ENCODE peak calls at places on chromosomes 5 and 9, in six cellular contexts. B, V, C, T, M and O are unnamed samples.

GRCh38 chr5:135264451-135265445 is 134.3 kb downstream of the MACROH2A1 start:
- DNase-seq in M (no peak), T (no peak), V (no peak), B (no peak), C (no peak), O (no peak)

GRCh38 chr5:176355400-176356178 is 6.0 kb downstream of the KIAA1191 start:
- DNase-seq in T (no peak), V (no peak), C (no peak), B (peak), M (no peak), O (no peak)

GRCh38 chr9:137485343-137486140 is 26.4 kb upstream of the NSMF start:
- DNase-seq in T (no peak), M (no peak), V (no peak), C (no peak), B (no peak), O (no peak)

GRCh38 chr9:72203205-72203803 is 54.1 kb downstream of the GDA start:
- DNase-seq in C (no peak), B (peak), T (peak), M (no peak), V (no peak), O (peak)

GRCh38 chr9:125932012-125932411 is 184.8 kb downstream of the PBX3 start:
- DNase-seq in B (no peak), V (no peak), T (peak), M (peak), C (no peak), O (peak)

GRCh38 chr9:77832647-77833046 is 184.5 kb upstream of the GNA14 start:
- DNase-seq in V (peak), B (no peak), T (no peak), C (no peak), M (no peak), O (no peak)

GRCh38 chr5:139492700-139493192 is 10.2 kb upstream of the STING1 start:
- DNase-seq in T (peak), B (no peak), C (no peak), V (peak), M (no peak), O (peak)

GRCh38 chr9:122217640-122218039 is 11.1 kb downstream of the LHX6 start:
- DNase-seq in V (no peak), B (no peak), C (no peak), T (no peak), M (no peak), O (no peak)

GRCh38 chr9:110015759-110016158 is 192.2 kb downstream of the C9orf152 start:
- DNase-seq in B (no peak), T (peak), V (no peak), C (no peak), M (peak), O (peak)

GRCh38 chr5:153629496-153629895 is 139.0 kb downstream of the GRIA1 start:
- DNase-seq in C (no peak), T (no peak), M (no peak), V (no peak), B (no peak), O (peak)

GRCh38 chr9:28651050-28651722 is 1077.9 kb upstream of the C9orf72 start:
- DNase-seq in B (no peak), C (no peak), V (no peak), T (no peak), M (no peak), O (no peak)

GRCh38 chr5:158807-159447 is 32.4 kb upstream of the LRRC14B start:
- DNase-seq in B (no peak), V (no peak), M (no peak), T (no peak), C (no peak), O (no peak)

GRCh38 chr5:143721960-143722359 is 90.0 kb upstream of the HMHB1 start:
- DNase-seq in B (no peak), T (no peak), V (no peak), C (no peak), M (no peak), O (no peak)

GRCh38 chr9:35996358-35996970 is 38.5 kb upstream of the OR2S2 start:
- DNase-seq in T (peak), V (peak), M (no peak), B (no peak), C (no peak), O (peak)

GRCh38 chr5:113330533-113331200 is 104.1 kb downstream of the TSSK1B start:
- DNase-seq in T (peak), C (no peak), M (no peak), B (no peak), V (peak), O (peak)

GRCh38 chr5:112013660-112014059 is 256.7 kb upstream of the NREP start:
- DNase-seq in T (no peak), V (no peak), M (no peak), B (no peak), C (no peak), O (no peak)

GRCh38 chr9:113299800-113300292 is 3.3 kb downstream of the RNF183 start:
- DNase-seq in T (no peak), B (peak), M (no peak), V (no peak), C (no peak), O (peak)

GRCh38 chr9:13139641-13140171 is 139.8 kb downstream of the MPDZ start:
- DNase-seq in T (peak), B (no peak), M (no peak), C (no peak), V (no peak), O (peak)

GRCh38 chr5:79923431-79923830 is 67.6 kb downstream of the MTX3 start:
- DNase-seq in B (no peak), M (no peak), V (no peak), C (no peak), T (no peak), O (no peak)

GRCh38 chr9:89179920-89180667 is 1.5 kb upstream of the SHC3 start:
- DNase-seq in C (peak), V (peak), M (peak), T (peak), B (peak), O (peak)

GRCh38 chr5:129448654-129449053 is 11.4 kb upstream of the ADAMTS19 start:
- DNase-seq in C (no peak), M (no peak), T (no peak), B (no peak), V (no peak), O (no peak)

GRCh38 chr5:56327810-56328209 is 94.7 kb upstream of the ANKRD55 start:
- DNase-seq in B (no peak), C (no peak), T (no peak), M (no peak), V (no peak), O (no peak)

GRCh38 chr5:122701640-122702523 is 73.0 kb upstream of the SNX2 start:
- DNase-seq in B (no peak), M (no peak), T (no peak), C (no peak), V (no peak), O (no peak)

GRCh38 chr9:13552606-13553215 is 273.2 kb upstream of the MPDZ start:
- DNase-seq in V (no peak), M (no peak), T (no peak), C (no peak), B (no peak), O (no peak)

GRCh38 chr5:163789870-163790269 is 284.5 kb downstream of the MAT2B start:
- DNase-seq in M (no peak), V (no peak), B (no peak), C (no peak), T (no peak), O (peak)

GRCh38 chr9:23322392-23322791 is 503.6 kb downstream of the ELAVL2 start:
- DNase-seq in T (no peak), C (no peak), M (no peak), B (no peak), V (no peak), O (peak)

GRCh38 chr5:43572357-43572756 is 15.5 kb upstream of the PAIP1 start:
- DNase-seq in B (no peak), V (no peak), T (no peak), M (no peak), C (no peak), O (peak)

GRCh38 chr5:66231508-66231907 is 87.4 kb downstream of the SREK1 start:
- DNase-seq in T (no peak), B (no peak), C (no peak), M (no peak), V (no peak), O (no peak)

GRCh38 chr9:129407905-129408452 is 212.9 kb downstream of the C9orf50 start:
- DNase-seq in V (peak), B (no peak), M (no peak), C (no peak), T (no peak), O (no peak)

DNA sequence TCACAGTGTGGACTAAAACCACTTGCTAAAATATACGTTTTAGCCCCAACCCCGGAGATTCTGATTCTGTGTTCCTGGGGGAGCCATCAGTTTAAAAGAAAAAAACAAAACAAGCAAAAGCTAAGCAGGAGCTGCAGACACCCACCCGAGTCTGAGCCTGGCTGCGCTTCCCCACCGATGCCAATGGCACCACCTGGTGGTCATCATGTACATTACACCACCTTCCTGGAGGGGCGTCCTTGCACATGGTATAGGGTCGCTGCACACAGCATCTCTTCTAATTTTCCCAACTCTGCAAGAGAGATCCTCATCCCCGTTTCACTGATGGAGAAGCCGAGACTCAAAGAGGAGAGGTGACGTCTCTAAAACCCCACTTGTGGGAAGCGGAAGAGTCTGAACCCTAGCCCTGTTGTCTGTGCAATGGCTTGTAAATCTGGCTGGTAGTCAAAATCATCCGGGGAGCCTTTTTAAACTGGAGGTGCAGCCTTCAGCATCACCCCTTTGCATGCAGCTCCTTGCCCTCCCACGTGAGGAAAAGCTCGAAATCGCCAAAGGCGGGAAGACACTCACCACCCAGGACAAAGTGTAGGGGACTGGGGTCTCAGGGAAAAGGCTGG is 23.1 kb upstream of the CNOT6 start:
- DNase-seq in B (peak), V (no peak), M (peak), C (no peak), T (no peak), O (peak)
- TF ChIP-seq CTCF in B (peak), V (peak), M (peak), C (peak), T (peak), O (peak)

DNA sequence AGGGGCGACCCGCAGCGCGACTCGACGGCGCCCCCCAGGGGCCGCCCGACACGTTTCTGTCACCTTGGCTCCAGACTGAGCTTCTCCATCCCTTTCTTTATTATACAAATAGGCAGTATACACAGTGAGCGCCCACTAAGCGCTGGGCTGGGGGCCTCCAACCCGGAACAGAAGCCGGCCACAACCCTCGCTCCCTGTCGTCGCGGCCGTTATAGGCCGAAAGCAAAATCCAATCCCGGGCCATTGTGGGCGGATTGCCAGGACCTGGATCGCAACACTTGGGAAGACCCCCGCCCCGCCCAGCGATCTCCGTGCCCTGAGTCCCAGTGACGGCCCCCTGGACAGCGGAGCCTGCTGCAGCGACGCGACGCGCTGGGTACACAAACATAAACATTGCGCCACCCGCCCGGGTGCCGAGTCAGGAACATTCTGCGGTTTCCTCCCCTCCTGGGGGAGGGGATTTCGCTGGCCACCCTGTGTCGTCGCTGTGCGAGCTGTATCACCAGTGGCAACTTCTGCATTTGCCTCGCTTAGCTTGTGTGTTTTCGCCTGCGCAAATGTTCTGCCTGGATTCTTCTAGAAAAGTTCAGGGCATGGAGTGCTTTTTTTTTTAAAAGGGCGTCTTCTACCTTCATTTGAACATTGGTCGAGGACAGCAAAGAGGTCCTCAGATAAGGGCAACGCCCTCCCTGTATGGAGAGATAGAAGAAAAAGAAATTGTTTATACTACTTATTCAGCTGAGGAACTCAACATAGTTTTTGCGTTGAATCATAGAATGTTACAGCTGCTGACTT is 1.3 kb upstream of the DUSP1 start:
- DNase-seq in M (peak), B (peak), C (peak), V (peak), T (peak), O (peak)
- H3K4me3 ChIP-seq in M (peak), B (peak), C (peak), V (peak), T (peak), O (peak)

DNA sequence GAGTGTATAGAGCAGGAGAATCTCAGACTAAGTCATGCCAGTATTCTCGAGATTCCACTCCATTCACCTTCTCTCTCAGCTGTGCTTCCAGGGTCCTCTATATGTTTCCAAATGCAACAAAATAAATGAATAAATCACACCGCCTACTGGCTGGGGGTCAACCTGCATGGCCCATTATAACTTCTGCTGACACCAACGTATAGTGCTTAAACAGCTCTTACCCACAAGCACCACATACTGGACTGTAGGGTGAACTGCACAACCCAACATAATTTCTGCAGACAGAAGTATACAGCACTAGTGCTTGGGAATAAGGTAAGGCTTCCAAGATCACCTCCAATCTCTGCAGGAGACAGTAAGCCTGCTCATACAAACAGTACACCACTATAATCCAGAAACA is 33.1 kb upstream of the HTR4 start:
- DNase-seq in T (peak), M (no peak), V (no peak), C (no peak), B (peak), O (peak)
- TF ChIP-seq CTCF in T (peak), M (peak), V (no peak), C (no peak), B (peak), O (peak)

GRCh38 chr5:159061834-159062530 is 37.7 kb downstream of the EBF1 start:
- DNase-seq in M (no peak), V (no peak), T (peak), B (no peak), C (no peak), O (no peak)
- H3K4me3 ChIP-seq in M (no peak), V (peak), T (peak), B (no peak), C (no peak), O (peak)

GRCh38 chr9:116480700-116481099 is 206.4 kb upstream of the TRIM32 start:
- DNase-seq in T (no peak), C (no peak), M (no peak), V (no peak), B (no peak), O (no peak)
- TF ChIP-seq CTCF in T (no peak), C (no peak), M (no peak), V (no peak), B (no peak), O (no peak)

DNA sequence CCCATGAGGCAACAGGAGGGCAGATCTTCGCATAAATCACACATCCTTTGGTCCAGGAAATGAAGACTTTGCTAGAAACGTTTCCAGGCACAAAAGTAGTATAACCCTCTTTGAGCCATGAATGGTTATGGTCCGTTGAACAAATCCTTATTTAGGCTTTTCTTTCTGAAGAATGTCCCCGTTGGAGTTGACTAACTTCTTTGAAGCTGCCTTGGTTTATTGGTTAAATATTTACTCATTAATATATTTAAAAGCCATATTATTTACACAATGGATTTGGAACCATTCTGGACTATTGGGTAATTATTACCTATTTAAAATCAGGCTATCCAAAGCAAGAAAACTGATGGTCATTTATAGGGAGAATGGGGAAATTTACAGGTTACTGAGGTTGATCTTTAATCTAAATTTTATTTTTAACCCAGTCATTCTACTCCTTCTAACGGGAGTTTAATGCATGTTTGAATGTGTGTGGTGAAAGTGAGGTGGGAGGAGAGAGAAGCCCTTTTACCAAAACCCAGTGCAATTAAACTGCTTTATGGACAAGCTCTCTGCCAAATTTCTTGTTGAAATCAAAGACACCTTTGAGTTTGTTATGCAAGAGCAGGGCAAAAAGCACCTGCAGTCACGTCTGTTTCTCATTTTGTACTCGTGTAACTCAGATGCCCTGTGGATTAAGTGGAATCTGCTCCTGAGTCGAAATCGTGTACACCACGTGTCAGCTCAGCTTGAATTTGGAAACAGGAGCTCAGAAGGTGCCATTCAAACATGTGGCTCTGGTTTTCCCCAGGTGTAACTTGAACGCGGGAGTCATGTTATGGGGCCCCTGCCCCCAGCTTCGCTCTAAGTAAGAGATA is 347.4 kb upstream of the SLC30A5 start:
- DNase-seq in V (no peak), C (no peak), M (no peak), B (no peak), T (no peak), O (no peak)
- H3K4me3 ChIP-seq in V (no peak), C (no peak), M (no peak), B (no peak), T (no peak), O (no peak)